ENCODE peak calls at places on chromosomes 6 and 20, in four cellular contexts. H is ACHN, U is astrocyte of the cerebellum, C is T-helper 1 cell. E is an unnamed sample.

GRCh38 chr20:59392741-59393140 is 92.3 kb downstream of the EDN3 start:
- DNase-seq in H (no peak), U (no peak), C (no peak), E (no peak)

GRCh38 chr6:30615219-30615957 is 1.7 kb downstream of the PPP1R10 start:
- DNase-seq in H (peak; percentile 82), U (peak; percentile 91), C (no peak), E (no peak)

GRCh38 chr20:41408986-41409385 is 42.4 kb upstream of the EMILIN3 start:
- DNase-seq in H (no peak), U (no peak), C (no peak), E (no peak)

GRCh38 chr6:92469429-92469828 is 949.9 kb downstream of the EPHA7 start:
- DNase-seq in H (no peak), U (no peak), C (no peak), E (no peak)

GRCh38 chr6:157667211-157668033 is 155.6 kb upstream of the SNX9 start:
- DNase-seq in H (peak; percentile 59), U (peak; percentile 54), C (peak; percentile 17), E (no peak)

GRCh38 chr20:50815162-50815989 is 20.5 kb downstream of the BCAS4 start:
- DNase-seq in H (no peak), U (no peak), C (no peak), E (no peak)

GRCh38 chr20:63116412-63117106 is 99.4 kb downstream of the YTHDF1 start:
- DNase-seq in H (peak; percentile 37), U (no peak), C (no peak), E (no peak)

GRCh38 chr6:89985744-89986493 is 91.7 kb downstream of the GJA10 start:
- DNase-seq in H (no peak), U (peak; percentile 88), C (no peak), E (no peak)

GRCh38 chr6:156348376-156348775 is 428.8 kb upstream of the ARID1B start:
- DNase-seq in H (no peak), U (no peak), C (no peak), E (no peak)

GRCh38 chr6:52333840-52334200 is 28.1 kb upstream of the PAQR8 start:
- DNase-seq in H (no peak), U (no peak), C (no peak), E (no peak)